ENCODE peak calls at places on chromosomes 12 and 14, in six cellular contexts. X, C, M, U, O and H are unnamed samples.

GRCh38 chr12:13278249-13278787 is 81.8 kb downstream of the EMP1 start:
- DNase-seq in X (peak; percentile 82), M (peak; percentile 58), C (peak; percentile 79), U (no peak), O (peak; percentile 26), H (peak; percentile 89)

GRCh38 chr12:89762498-89763170 is 54.0 kb upstream of the ATP2B1 start:
- DNase-seq in M (no peak), C (no peak), U (peak; percentile 51), X (no peak), O (no peak), H (no peak)

GRCh38 chr12:48988030-48988649 is 10.0 kb downstream of the WNT1 start:
- DNase-seq in M (peak; percentile 37), X (peak; percentile 68), O (peak; percentile 46), C (peak; percentile 80), U (no peak), H (peak; percentile 82)

GRCh38 chr12:54588110-54588831 is at the start of gene PPP1R1A:
- DNase-seq in X (no peak), U (no peak), M (no peak), O (no peak), C (peak; percentile 64), H (peak; percentile 66)

GRCh38 chr12:29725587-29726320 is 58.0 kb downstream of the TMTC1 start:
- DNase-seq in M (peak; percentile 70), U (peak; percentile 54), X (no peak), O (no peak), C (no peak), H (peak; percentile 23)

GRCh38 chr14:23061995-23062394 is 4.7 kb upstream of the CDH24 start:
- DNase-seq in X (peak; percentile 75), U (no peak), M (peak; percentile 95), C (no peak), O (peak; percentile 87), H (no peak)

GRCh38 chr14:52949711-52950409 is 990 bp downstream of the FERMT2 start:
- DNase-seq in C (no peak), M (peak; percentile 46), X (peak; percentile 51), O (peak; percentile 44), U (no peak), H (peak; percentile 42)

GRCh38 chr12:10182662-10183061 is 3.8 kb downstream of the TMEM52B start:
- DNase-seq in C (no peak), X (no peak), O (no peak), M (peak; percentile 92), U (no peak), H (no peak)

GRCh38 chr14:63833728-63834127 is 19.1 kb upstream of the SYNE2 start:
- DNase-seq in O (no peak), C (no peak), U (no peak), X (no peak), M (no peak), H (no peak)
- TF ChIP-seq BHLHE40 in O (no peak), C (no peak), U (no peak), X (no peak), M (no peak), H (no peak)

GRCh38 chr12:96193725-96194571 is at the start of gene ELK3:
- DNase-seq in O (peak; percentile 50), U (no peak), C (peak; percentile 89), X (peak; percentile 56), M (peak; percentile 72), H (peak; percentile 65)
- TF ChIP-seq BHLHE40 in O (no peak), U (no peak), C (no peak), X (no peak), M (no peak), H (no peak)

GRCh38 chr12:109764123-109764522 is 50.5 kb downstream of the FAM222A start:
- DNase-seq in X (no peak), M (no peak), O (no peak), C (peak; percentile 36), U (no peak), H (peak; percentile 38)

GRCh38 chr12:109766251-109766778 is 52.7 kb downstream of the FAM222A start:
- DNase-seq in C (no peak), X (no peak), O (no peak), U (no peak), M (no peak), H (no peak)

GRCh38 chr12:109767456-109767855 is 53.8 kb downstream of the FAM222A start:
- DNase-seq in X (no peak), M (no peak), O (no peak), C (no peak), U (no peak), H (no peak)

GRCh38 chr12:109764776-109765492 is 51.3 kb downstream of the FAM222A start:
- DNase-seq in C (no peak), U (no peak), X (no peak), O (no peak), M (no peak), H (no peak)

DNA sequence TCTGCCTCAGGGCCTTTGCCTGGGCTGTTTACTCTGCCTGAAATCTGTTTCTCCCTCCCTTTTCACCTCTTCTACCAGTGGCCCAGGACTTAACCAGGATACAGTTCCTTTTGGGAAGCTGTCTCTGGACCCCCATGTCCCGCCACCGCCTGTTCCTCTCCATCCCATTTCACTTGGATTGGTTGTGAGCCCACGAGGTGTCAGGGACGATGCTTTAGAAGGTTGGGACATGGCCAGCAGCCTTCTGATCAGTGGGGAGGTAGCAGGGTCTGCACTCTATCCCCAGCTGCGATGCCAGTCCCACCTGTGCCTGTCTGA is 51.8 kb downstream of the FAM222A start:
- DNase-seq in U (no peak), M (no peak), X (no peak), C (no peak), O (no peak), H (no peak)
- TF ChIP-seq BHLHE40 in U (no peak), M (no peak), X (no peak), C (no peak), O (no peak), H (no peak)

GRCh38 chr12:93002278-93003054 is 73.4 kb upstream of the EEA1 start:
- DNase-seq in U (no peak), C (no peak), M (peak; percentile 92), O (no peak), X (no peak), H (no peak)
- TF ChIP-seq BHLHE40 in U (no peak), C (no peak), M (no peak), O (no peak), X (no peak), H (no peak)